ENCODE peak calls at places on chromosomes 2 and 18, in four cellular contexts. T, S, U and G are unnamed samples.

GRCh38 chr2:234564719-234565118 is 67.8 kb upstream of the ARL4C start:
- DNase-seq in S (no peak), T (no peak), U (no peak), G (no peak)

GRCh38 chr2:207469953-207470699 is 59.6 kb upstream of the CREB1 start:
- DNase-seq in S (no peak), T (no peak), U (no peak), G (no peak)

GRCh38 chr18:26919656-26920055 is 54.1 kb upstream of the AQP4 start:
- DNase-seq in U (peak), T (no peak), S (no peak), G (no peak)

GRCh38 chr18:12338382-12338781 is 30.3 kb downstream of the TUBB6 start:
- DNase-seq in T (no peak), U (no peak), S (no peak), G (no peak)

GRCh38 chr2:36753706-36754221 is 57.3 kb downstream of the VIT start:
- DNase-seq in U (no peak), T (no peak), S (no peak), G (no peak)

GRCh38 chr2:42117923-42118758 is 51.0 kb upstream of the EML4 start:
- DNase-seq in U (peak), T (no peak), S (peak), G (peak)

GRCh38 chr2:71173096-71173495 is 42.7 kb downstream of the MPHOSPH10 start:
- DNase-seq in T (no peak), U (no peak), S (no peak), G (peak)

GRCh38 chr2:197209742-197210408 is 100.7 kb downstream of the ANKRD44 start:
- DNase-seq in T (peak), S (peak), U (no peak), G (no peak)

GRCh38 chr2:11387831-11388230 is 43.4 kb upstream of the ROCK2 start:
- DNase-seq in S (no peak), U (peak), T (no peak), G (peak)

GRCh38 chr2:201507725-201508124 is 56.2 kb downstream of the STRADB start:
- DNase-seq in S (no peak), U (no peak), T (no peak), G (no peak)

GRCh38 chr2:75428060-75428459 is 132.7 kb downstream of the EVA1A start:
- DNase-seq in T (no peak), U (no peak), S (no peak), G (no peak)

GRCh38 chr2:172865422-172865821 is 129.8 kb downstream of the RAPGEF4 start:
- DNase-seq in T (no peak), U (peak), S (no peak), G (no peak)

GRCh38 chr2:11562476-11562875 is 28.6 kb downstream of the GREB1 start:
- DNase-seq in T (no peak), S (no peak), U (no peak), G (no peak)

GRCh38 chr18:58541789-58542425 is 87.0 kb downstream of the ALPK2 start:
- DNase-seq in S (peak), U (peak), T (no peak), G (peak)

GRCh38 chr2:169001116-169001815 is 29.9 kb downstream of the ABCB11 start:
- DNase-seq in S (no peak), U (no peak), T (no peak), G (no peak)

GRCh38 chr18:77065221-77065981 is 67.2 kb downstream of the MBP start:
- DNase-seq in U (peak), S (peak), T (no peak), G (no peak)

GRCh38 chr2:234491897-234492296 is 5.0 kb downstream of the ARL4C start:
- DNase-seq in S (no peak), U (no peak), T (no peak), G (no peak)

GRCh38 chr2:866009-866680 is 84.5 kb upstream of the SNTG2 start:
- DNase-seq in U (no peak), T (no peak), S (no peak), G (no peak)

GRCh38 chr2:211877061-211877460 is 661.5 kb downstream of the ERBB4 start:
- DNase-seq in T (no peak), U (no peak), S (no peak), G (no peak)

GRCh38 chr2:204691911-204692510 is 146.7 kb downstream of the PARD3B start:
- DNase-seq in S (no peak), T (peak), U (peak), G (peak)

GRCh38 chr2:196677404-196677803 is 37.9 kb downstream of the CCDC150 start:
- DNase-seq in T (no peak), U (peak), S (no peak), G (no peak)

GRCh38 chr2:15546297-15547098 is 14.6 kb downstream of the NBAS start:
- DNase-seq in S (no peak), T (no peak), U (no peak), G (no peak)

GRCh38 chr18:8844721-8845148 is 139.4 kb downstream of the MTCL1 start:
- DNase-seq in S (no peak), T (no peak), U (no peak), G (no peak)

GRCh38 chr2:162221064-162221463 is 22.2 kb downstream of the FAP start:
- DNase-seq in U (peak), S (no peak), T (peak), G (peak)

GRCh38 chr2:233414273-233414654 is 60.0 kb downstream of the DGKD start:
- DNase-seq in T (no peak), U (peak), S (no peak), G (no peak)

GRCh38 chr2:240622631-240623235 is 2.5 kb upstream of the GPR35 start:
- DNase-seq in T (no peak), S (no peak), U (no peak), G (no peak)

GRCh38 chr2:239917957-239918481 is 107.1 kb downstream of the NDUFA10 start:
- DNase-seq in S (no peak), T (no peak), U (no peak), G (no peak)

GRCh38 chr18:67805261-67805660 is 288.7 kb upstream of the DSEL start:
- DNase-seq in S (no peak), T (no peak), U (peak), G (no peak)

GRCh38 chr2:233852056-233852455 is 2.3 kb downstream of the HJURP start:
- DNase-seq in U (peak), S (no peak), T (no peak), G (no peak)

GRCh38 chr18:68507781-68508180 is 207.1 kb downstream of the TMX3 start:
- DNase-seq in U (no peak), T (no peak), S (no peak), G (no peak)

GRCh38 chr18:24089059-24089458 is 49.8 kb upstream of the CABYR start:
- DNase-seq in S (no peak), U (no peak), T (no peak), G (no peak)

GRCh38 chr2:81786809-81787208 is 1482.3 kb upstream of the LRRTM1 start:
- DNase-seq in T (no peak), U (no peak), S (no peak), G (no peak)
- TF ChIP-seq REST in T (no peak), U (no peak), S (no peak), G (no peak)

GRCh38 chr2:120480903-120481445 is 135.0 kb downstream of the INHBB start:
- DNase-seq in U (no peak), T (no peak), S (no peak), G (peak)
- TF ChIP-seq MYC in U (no peak), T (no peak), S (no peak), G (no peak)

GRCh38 chr2:23092831-23093230 is 292.1 kb upstream of the KLHL29 start:
- DNase-seq in S (no peak), T (no peak), U (no peak), G (no peak)
- TF ChIP-seq REST in S (peak), T (peak), U (peak), G (peak)

GRCh38 chr18:3422905-3423304 is 27.1 kb upstream of the TGIF1 start:
- DNase-seq in S (no peak), T (no peak), U (no peak), G (no peak)
- TF ChIP-seq MYC in S (no peak), T (no peak), U (no peak), G (no peak)

GRCh38 chr2:119366649-119367471 is at the start of the genes C2orf76 and DBI:
- DNase-seq in U (peak), S (peak), T (peak), G (peak)
- TF ChIP-seq REST in U (no peak), S (peak), T (no peak), G (no peak)

GRCh38 chr2:100182494-100183355 is 40.3 kb upstream of the AFF3 start:
- DNase-seq in T (no peak), U (no peak), S (no peak), G (no peak)
- TF ChIP-seq MYC in T (no peak), U (no peak), S (no peak), G (no peak)

GRCh38 chr2:63840081-63840784 is 1.5 kb upstream of the UGP2 start:
- DNase-seq in U (no peak), T (no peak), S (no peak), G (no peak)

GRCh38 chr2:63842149-63843061 is 709 bp downstream of the UGP2 start:
- DNase-seq in T (peak), S (no peak), U (peak), G (peak)

GRCh38 chr2:63841254-63842022 is at the start of gene UGP2:
- DNase-seq in U (peak), S (peak), T (peak), G (peak)

GRCh38 chr2:63843093-63843492 is 1.4 kb downstream of the UGP2 start:
- DNase-seq in U (no peak), T (no peak), S (no peak), G (no peak)

GRCh38 chr2:63840785-63841253 is 877 bp upstream of the UGP2 start:
- DNase-seq in T (peak), S (peak), U (peak), G (peak)
- TF ChIP-seq REST in T (no peak), S (peak), U (peak), G (no peak)

DNA sequence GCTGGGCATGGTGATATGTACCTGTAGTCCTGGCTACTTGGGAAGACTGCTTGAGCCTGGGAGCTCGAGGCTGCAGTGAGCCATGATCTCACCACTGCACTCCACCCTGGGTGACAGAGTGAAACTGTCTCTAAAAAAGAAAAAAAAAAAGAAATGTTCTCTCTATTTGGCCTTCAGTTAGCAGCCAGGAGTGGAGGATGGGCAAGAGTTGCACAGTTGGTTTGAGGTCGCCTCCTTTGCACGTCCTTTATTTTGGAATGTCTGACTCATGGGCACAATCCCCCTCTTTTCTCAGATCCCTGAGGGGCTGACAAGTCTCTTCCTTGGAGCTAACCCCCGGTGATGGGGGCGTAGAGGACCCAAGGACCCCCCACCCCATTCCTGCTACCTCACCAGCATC is 26.4 kb downstream of the ITM2C start:
- DNase-seq in S (no peak), U (no peak), T (no peak), G (no peak)
- TF ChIP-seq MYC in S (no peak), U (no peak), T (no peak), G (no peak)

DNA sequence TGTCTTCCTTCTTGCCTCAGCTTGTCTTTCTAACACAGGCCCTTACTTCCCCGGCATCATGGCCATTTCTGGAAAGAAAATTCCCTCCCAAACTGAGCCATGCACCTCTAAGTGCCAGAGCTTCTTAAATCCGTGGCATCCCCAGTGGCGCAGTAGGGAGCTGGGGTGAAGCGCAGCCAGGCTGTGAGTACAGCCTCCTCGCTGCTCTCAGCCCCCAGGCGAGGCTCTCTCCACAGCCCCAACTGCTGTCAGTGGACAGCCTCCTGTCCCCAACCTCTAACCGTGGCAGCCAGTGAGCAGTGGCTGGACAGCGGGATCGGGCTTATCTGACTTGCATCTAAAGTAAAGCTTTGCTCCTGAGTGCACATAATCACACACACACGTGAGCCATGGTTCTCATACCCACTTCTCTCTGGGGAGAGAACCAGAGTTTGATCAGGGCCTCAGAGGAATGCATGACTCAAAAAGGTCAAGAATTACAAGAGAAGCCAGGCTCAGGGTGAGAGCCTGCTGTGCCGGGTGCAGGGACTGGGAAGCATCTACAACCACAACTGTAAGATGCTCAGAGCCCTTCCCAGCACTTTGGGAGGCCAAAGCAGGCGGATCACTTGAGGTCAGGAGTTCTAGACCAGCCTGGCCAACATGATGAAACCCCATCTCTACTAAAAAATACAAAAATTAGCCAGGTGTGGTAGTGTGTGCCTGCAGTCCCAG is 50.7 kb downstream of the SFXN5 start:
- DNase-seq in S (no peak), T (no peak), U (peak), G (peak)
- TF ChIP-seq REST in S (no peak), T (no peak), U (peak), G (no peak)

DNA sequence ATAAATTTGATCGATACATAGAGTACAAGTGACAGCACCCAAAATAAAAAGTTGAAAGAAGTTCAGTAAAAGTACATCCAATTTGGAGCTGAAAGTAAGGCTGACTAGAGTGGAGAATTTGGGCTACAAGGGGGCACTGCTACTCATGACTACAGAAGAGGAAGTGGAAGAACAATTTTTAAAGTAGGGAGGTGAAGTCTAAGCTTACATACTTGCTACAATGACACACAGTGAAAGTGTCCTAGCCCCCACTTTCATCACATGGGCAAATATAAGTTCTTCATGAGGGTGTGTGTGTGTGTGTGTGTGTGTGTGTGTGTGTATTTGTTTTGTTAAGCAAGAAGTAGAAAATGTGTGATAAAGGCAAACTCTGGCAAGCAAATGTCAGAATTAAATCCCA is 45.7 kb downstream of the MAP3K2 start:
- DNase-seq in T (no peak), S (no peak), U (peak), G (no peak)
- TF ChIP-seq MYC in T (no peak), S (no peak), U (no peak), G (no peak)